ENCODE peak calls at places on chromosomes 11 and 22, in nine cellular contexts. O is breast epithelium, L is colonic mucosa, A is BE2C, R is neuronal stem cell, U is body of pancreas, N is gastrocnemius medialis, Q is fibroblast of lung, C is GM23338. M is an unnamed sample. For H3K4me1 and H3K27me3, the result is how much of the 10 kb centered on the place peaks cover.

GRCh38 chr11:22456993-22457748 is 119.0 kb downstream of the SLC17A6 start:
- DNase-seq in Q (no peak), A (no peak), N (no peak), O (no peak), U (peak), R (no peak), L (no peak), C (no peak), M (no peak)

GRCh38 chr11:126268708-126269579 is at the start of the genes FOXRED1 and SRPRA:
- DNase-seq in C (peak), R (peak), O (peak), L (peak), Q (peak), N (peak), A (peak), U (peak), M (peak)

GRCh38 chr22:37284807-37285355 is 2.6 kb downstream of the CYTH4 start:
- DNase-seq in A (no peak), N (peak), O (peak), C (no peak), R (no peak), Q (no peak), L (peak), U (peak), M (peak)

GRCh38 chr11:65653229-65654225 is 9.2 kb downstream of the RELA start:
- DNase-seq in U (peak), Q (no peak), R (no peak), A (no peak), N (no peak), L (no peak), C (no peak), O (no peak), M (no peak)

GRCh38 chr11:86559311-86559945 is 113.0 kb downstream of the ME3 start:
- DNase-seq in L (no peak), N (no peak), A (no peak), Q (peak), O (peak), C (no peak), U (no peak), R (no peak), M (no peak)

GRCh38 chr11:117998201-117998579 is 12.0 kb downstream of the IL10RA start:
- DNase-seq in C (no peak), R (no peak), O (no peak), N (no peak), Q (no peak), U (no peak), L (no peak), A (no peak), M (no peak)

GRCh38 chr22:39434243-39434653 is 22.6 kb upstream of the MGAT3 start:
- DNase-seq in R (no peak), C (no peak), U (no peak), A (no peak), L (no peak), N (peak), O (peak), Q (no peak), M (no peak)

GRCh38 chr22:37514526-37515051 is 4.6 kb downstream of the CARD10 start:
- DNase-seq in O (no peak), A (no peak), U (no peak), L (no peak), R (no peak), N (no peak), C (no peak), Q (no peak), M (no peak)

GRCh38 chr11:12552677-12553076 is 121.5 kb upstream of the TEAD1 start:
- DNase-seq in N (peak), C (no peak), R (no peak), Q (peak), A (no peak), U (no peak), O (peak), L (no peak), M (peak)

GRCh38 chr22:50170453-50171318 is at the start of gene PANX2:
- DNase-seq in R (no peak), U (peak), N (no peak), O (no peak), C (peak), L (no peak), Q (no peak), A (peak), M (no peak)

GRCh38 chr11:132448334-132448995 is 1078.0 kb downstream of the NTM start:
- DNase-seq in L (no peak), O (no peak), C (peak), N (no peak), U (no peak), R (no peak), A (no peak), Q (peak), M (no peak)

GRCh38 chr11:76674517-76675400 is 4.2 kb upstream of the LRRC32 start:
- DNase-seq in N (no peak), C (peak), O (no peak), Q (no peak), U (no peak), A (peak), L (no peak), R (no peak), M (no peak)

GRCh38 chr11:2275334-2276279 is 5.2 kb upstream of the ASCL2 start:
- DNase-seq in U (no peak), C (no peak), A (no peak), R (no peak), O (peak), N (no peak), Q (no peak), L (no peak), M (peak)

GRCh38 chr11:3341298-3341697 is 37.6 kb downstream of the ZNF195 start:
- DNase-seq in R (peak), N (no peak), L (peak), C (peak), A (peak), Q (peak), O (peak), U (peak), M (no peak)

GRCh38 chr11:7220636-7221035 is 31.1 kb upstream of the SYT9 start:
- DNase-seq in Q (no peak), R (no peak), N (no peak), U (no peak), A (no peak), O (no peak), L (no peak), C (peak), M (no peak)

DNA sequence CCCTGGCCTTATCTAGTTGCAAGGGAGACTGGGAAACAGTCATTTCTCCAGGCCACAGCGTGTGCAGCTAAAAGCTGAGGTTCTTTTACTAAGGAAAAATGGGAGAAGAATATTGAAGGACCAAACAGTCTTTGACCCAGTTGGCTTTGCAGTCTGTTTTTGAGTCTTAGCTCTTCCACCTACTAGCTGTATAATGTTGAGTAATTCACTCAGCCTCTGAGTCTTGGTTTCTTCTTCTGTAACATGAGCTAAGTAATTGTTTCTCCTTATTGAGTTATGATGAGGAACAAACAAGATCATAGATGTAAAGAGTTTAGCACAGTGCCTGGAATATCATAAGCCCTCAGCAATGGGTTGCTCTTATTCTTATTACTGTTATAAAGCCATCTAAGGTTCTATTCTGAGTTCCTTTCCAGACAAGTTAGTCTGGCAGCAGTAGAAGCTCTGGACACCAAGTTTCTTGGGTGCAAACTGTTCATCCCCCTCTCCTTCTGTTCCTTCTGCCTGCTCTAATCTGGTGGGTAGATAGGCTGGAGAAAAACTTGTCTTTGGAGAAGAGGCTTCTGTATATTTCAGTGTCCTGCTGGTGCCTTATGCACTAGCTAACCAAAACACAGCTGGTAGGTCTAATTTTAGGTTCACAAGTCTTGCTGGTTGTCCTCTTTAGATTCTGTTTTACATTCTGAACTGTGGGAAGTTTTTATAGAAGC is 13.5 kb downstream of the TRIM44 start:
- DNase-seq in O (no peak), A (no peak), R (no peak), C (no peak), N (no peak), U (no peak), Q (peak), L (no peak), M (no peak)
- H3K4me3 ChIP-seq in O (no peak), A (no peak), R (no peak), C (no peak), N (no peak), U (no peak), Q (no peak), L (no peak), M (no peak)

GRCh38 chr22:30296324-30296723 is 7.0 kb upstream of the CASTOR1 start:
- DNase-seq in C (no peak), U (no peak), O (no peak), N (no peak), R (no peak), L (no peak), A (no peak), Q (no peak), M (no peak)
- H3K4me1 ChIP-seq in C (under half), U (under half), O (under half), N (under half), R (under half), L (under half), A (under half), Q (under half), M (under half)

DNA sequence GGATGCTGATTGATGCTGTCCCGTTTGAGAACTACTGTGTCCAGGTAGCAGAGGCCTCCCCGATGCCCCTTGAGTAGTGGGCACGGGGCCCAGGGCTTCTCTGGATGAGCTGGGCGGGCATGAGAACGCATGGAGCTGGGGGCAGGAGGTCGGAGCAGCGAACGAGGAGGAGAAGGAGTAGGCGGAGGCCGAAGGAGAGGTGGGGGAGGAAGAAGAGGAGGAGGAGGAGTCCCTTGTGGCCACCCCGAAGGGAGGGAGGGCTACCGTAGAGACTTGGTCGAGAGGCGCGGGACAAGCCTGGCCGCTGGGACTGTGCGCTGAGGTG is 62.9 kb downstream of the CRYBB2 start:
- DNase-seq in O (no peak), C (peak), R (peak), U (no peak), L (no peak), N (no peak), Q (no peak), A (peak), M (no peak)
- H3K27me3 ChIP-seq in O (under half), C (half or more), R (under half), U (under half), L (under half), N (under half), Q (under half), A (under half), M (under half)

DNA sequence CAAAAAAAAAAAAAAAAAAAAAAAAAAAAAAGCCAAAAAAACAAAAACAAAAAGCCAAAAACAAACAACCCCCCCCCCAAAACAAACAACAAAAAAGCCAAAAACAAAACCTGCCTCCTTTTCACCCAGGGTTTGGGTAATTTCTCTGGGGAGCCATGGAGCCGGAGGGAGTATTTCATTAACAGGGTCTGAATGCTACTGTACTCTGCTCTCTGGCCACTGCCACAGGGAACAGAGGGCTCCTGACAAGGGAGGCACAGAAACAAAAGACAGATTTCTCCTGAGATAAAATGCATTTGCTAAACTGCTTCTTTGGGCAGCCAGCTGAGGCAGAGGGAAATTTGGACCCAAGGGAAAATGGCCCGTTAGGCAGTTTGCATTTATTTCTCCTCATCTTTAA is 266.0 kb upstream of the SYN3 start:
- DNase-seq in R (no peak), O (no peak), U (no peak), C (no peak), L (no peak), N (no peak), Q (no peak), A (no peak), M (no peak)
- H3K4me3 ChIP-seq in R (no peak), O (no peak), U (no peak), C (no peak), L (no peak), N (no peak), Q (no peak), A (no peak), M (no peak)

GRCh38 chr11:110798231-110798630 is 86.0 kb upstream of the ARHGAP20 start:
- DNase-seq in U (no peak), L (no peak), C (no peak), O (no peak), A (no peak), R (no peak), N (no peak), Q (no peak), M (no peak)
- H3K4me1 ChIP-seq in U (under half), L (under half), C (under half), O (under half), A (under half), R (under half), N (under half), Q (under half), M (under half)

GRCh38 chr11:45768486-45768885 is 36.5 kb upstream of the SLC35C1 start:
- DNase-seq in O (no peak), R (no peak), N (no peak), A (no peak), L (no peak), Q (no peak), C (no peak), U (no peak), M (no peak)

GRCh38 chr11:45761659-45762058 is 43.3 kb upstream of the SLC35C1 start:
- DNase-seq in L (no peak), U (no peak), Q (no peak), R (no peak), C (no peak), A (no peak), N (no peak), O (no peak), M (no peak)

GRCh38 chr11:45765836-45766235 is 39.1 kb upstream of the SLC35C1 start:
- DNase-seq in L (no peak), C (no peak), N (no peak), Q (no peak), O (no peak), R (no peak), A (no peak), U (peak), M (no peak)

GRCh38 chr11:45766469-45766868 is 38.5 kb upstream of the SLC35C1 start:
- DNase-seq in R (no peak), A (no peak), O (no peak), U (no peak), C (no peak), Q (no peak), N (peak), L (no peak), M (no peak)

GRCh38 chr11:45765107-45765668 is 39.8 kb upstream of the SLC35C1 start:
- DNase-seq in Q (no peak), L (no peak), U (no peak), A (no peak), C (no peak), N (no peak), O (no peak), R (no peak), M (no peak)
- H3K27me3 ChIP-seq in Q (under half), L (under half), U (under half), A (under half), C (under half), N (under half), O (under half), R (under half), M (under half)

DNA sequence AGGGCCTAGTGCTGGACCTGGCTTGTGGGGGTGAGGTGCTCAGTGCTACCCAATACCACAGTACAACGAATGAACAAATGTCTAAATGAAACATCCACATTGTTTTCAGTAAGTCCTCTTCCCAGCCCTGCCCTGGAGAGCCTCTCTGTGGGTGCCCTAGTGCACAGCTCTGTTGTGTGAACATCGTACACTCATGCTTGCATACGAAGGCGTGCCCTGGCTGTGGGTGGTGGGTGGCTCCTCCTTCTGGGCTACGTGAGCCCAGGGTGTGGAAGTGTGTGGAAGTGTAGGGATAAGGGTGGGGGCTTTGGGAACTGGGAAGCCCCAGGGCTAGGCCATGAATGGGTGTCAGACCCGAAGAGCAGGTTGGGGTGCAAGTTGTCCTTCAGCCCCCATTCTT is 592 bp upstream of the NLRX1 start:
- DNase-seq in C (no peak), L (peak), O (no peak), A (no peak), Q (no peak), U (no peak), R (no peak), N (no peak), M (no peak)
- H3K4me3 ChIP-seq in C (no peak), L (no peak), O (no peak), A (peak), Q (no peak), U (no peak), R (no peak), N (no peak), M (no peak)

DNA sequence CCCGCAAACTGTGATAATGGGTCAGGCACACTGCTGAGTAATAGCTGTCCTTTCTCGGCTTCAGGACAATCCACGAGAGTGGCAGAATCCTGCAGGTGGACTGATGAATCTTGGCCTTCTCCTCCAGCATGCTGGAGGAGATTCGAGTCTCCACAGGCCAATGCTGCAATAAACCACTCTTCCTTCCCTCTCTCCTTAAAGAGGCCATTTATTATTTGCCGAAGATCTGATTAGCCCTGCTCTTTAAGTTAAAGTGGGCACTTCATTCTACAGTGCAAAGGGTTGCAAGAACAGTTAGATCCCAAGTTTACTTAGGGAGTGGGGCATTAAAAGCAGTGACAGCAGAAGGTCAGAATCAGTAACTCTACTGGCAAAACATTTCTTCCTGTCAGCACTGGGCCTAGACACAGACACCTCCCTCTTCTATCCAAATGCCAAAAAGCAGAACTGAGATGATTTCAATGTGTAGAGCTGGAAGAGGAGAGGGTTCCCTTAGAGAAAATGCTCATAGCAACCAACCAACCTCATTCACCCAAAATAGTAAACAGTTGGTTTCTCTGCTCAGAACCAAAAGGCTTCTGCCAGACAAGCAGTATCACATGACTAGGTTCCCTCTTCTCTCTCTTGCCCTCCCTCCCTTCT is 121.7 kb downstream of the SGSM3 start:
- DNase-seq in Q (peak), L (no peak), C (peak), U (no peak), O (no peak), N (peak), A (no peak), R (no peak), M (no peak)
- H3K4me1 ChIP-seq in Q (under half), L (under half), C (under half), U (under half), O (under half), N (under half), A (under half), R (under half), M (under half)

GRCh38 chr22:41608386-41608785 is 12.5 kb downstream of the DESI1 start:
- DNase-seq in L (no peak), O (no peak), R (no peak), U (no peak), A (no peak), Q (no peak), N (no peak), C (no peak), M (no peak)

GRCh38 chr22:41612626-41613025 is 8.2 kb downstream of the DESI1 start:
- DNase-seq in O (no peak), L (no peak), U (no peak), N (no peak), R (no peak), C (no peak), Q (no peak), A (no peak), M (no peak)

GRCh38 chr22:41613456-41613855 is 7.4 kb downstream of the DESI1 start:
- DNase-seq in A (no peak), N (no peak), O (no peak), C (no peak), Q (no peak), R (no peak), U (no peak), L (no peak), M (no peak)
- H3K27me3 ChIP-seq in A (under half), N (under half), O (under half), C (under half), Q (under half), R (under half), U (under half), L (under half), M (under half)

M was measured in tibial artery.